ENCODE peak calls at places on chromosomes 6 and 20, in seven cellular contexts. V is mesenchymal stem cell, O is mesendoderm, T is IMR-90, Q is H1, D is H9, E is trophoblast cell. A is an unnamed sample.

GRCh38 chr6:72552938-72553337 is 68.9 kb upstream of the KCNQ5 start:
- DNase-seq in V (peak; percentile 50), O (no peak), T (peak; percentile 18), Q (no peak), D (no peak), E (peak; percentile 35), A (no peak)

GRCh38 chr6:26065952-26066380 is 21.3 kb upstream of the HFE start:
- DNase-seq in V (peak; percentile 86), O (peak; percentile 83), T (peak; percentile 82), Q (no peak), D (peak; percentile 53), E (peak; percentile 96), A (peak; percentile 66)

GRCh38 chr6:159594750-159595117 is 98.3 kb downstream of the SOD2 start:
- DNase-seq in V (peak; percentile 2), O (no peak), T (peak; percentile 82), Q (no peak), D (no peak), E (no peak), A (no peak)

GRCh38 chr6:122563364-122564052 is 46.7 kb upstream of the PKIB start:
- DNase-seq in V (no peak), O (peak; percentile 56), T (no peak), Q (no peak), D (no peak), E (no peak), A (no peak)

GRCh38 chr6:24274441-24275083 is 83.3 kb downstream of the DCDC2 start:
- DNase-seq in V (peak; percentile 40), O (peak; percentile 13), T (peak; percentile 23), Q (no peak), D (no peak), E (peak; percentile 44), A (no peak)

GRCh38 chr6:10522929-10523573 is 1.9 kb downstream of the GCNT2 start:
- DNase-seq in V (no peak), O (peak; percentile 66), T (no peak), Q (peak; percentile 66), D (peak; percentile 82), E (no peak), A (no peak)

GRCh38 chr6:91241946-91242613 is 655.2 kb upstream of the MAP3K7 start:
- DNase-seq in V (no peak), O (no peak), T (no peak), Q (no peak), D (no peak), E (no peak), A (no peak)

GRCh38 chr20:53034899-53035298 is 62.7 kb downstream of the TSHZ2 start:
- DNase-seq in V (no peak), O (peak; percentile 39), T (no peak), Q (no peak), D (no peak), E (peak; percentile 44), A (no peak)

GRCh38 chr6:38646166-38646565 is 6.4 kb upstream of the BTBD9 start:
- DNase-seq in V (no peak), O (peak; percentile 46), T (peak; percentile 16), Q (no peak), D (no peak), E (no peak), A (no peak)

GRCh38 chr6:70549327-70549726 is 17.4 kb upstream of the SDHAF4 start:
- DNase-seq in V (no peak), O (no peak), T (peak; percentile 3), Q (no peak), D (no peak), E (no peak), A (no peak)

GRCh38 chr6:154509421-154510143 is 903 bp downstream of the CNKSR3 start:
- DNase-seq in V (peak; percentile 56), O (peak; percentile 48), T (no peak), Q (no peak), D (peak; percentile 47), E (peak; percentile 36), A (peak; percentile 21)

GRCh38 chr20:46364670-46365482 is 41.5 kb downstream of the ELMO2 start:
- DNase-seq in V (peak; percentile 12), O (no peak), T (no peak), Q (no peak), D (no peak), E (no peak), A (no peak)

GRCh38 chr6:41022294-41022693 is 16.7 kb downstream of the UNC5CL start:
- DNase-seq in V (no peak), O (no peak), T (no peak), Q (no peak), D (no peak), E (peak; percentile 40), A (no peak)

DNA sequence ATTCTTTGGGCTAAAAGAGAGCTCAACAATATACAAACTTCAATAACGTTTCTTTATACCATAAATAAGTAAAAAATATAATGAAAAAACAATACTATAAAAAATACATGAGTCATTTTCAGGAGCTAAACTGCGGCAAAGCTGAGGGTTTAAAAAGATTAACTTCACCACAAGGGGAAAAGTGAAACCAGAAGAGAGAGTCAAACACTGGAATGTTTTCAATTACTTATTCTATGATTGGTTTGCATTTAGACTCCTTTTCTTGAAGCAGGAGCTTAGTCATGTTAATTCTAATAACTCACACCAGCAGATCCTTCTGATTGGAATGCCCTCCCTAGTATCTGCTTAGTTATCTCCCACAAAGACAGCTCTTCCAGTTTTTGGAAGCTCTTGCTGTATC is 627.3 kb downstream of the UTRN start:
- DNase-seq in V (peak; percentile 70), O (no peak), T (peak; percentile 90), Q (no peak), D (no peak), E (peak; percentile 4), A (no peak)
- H3K23ac ChIP-seq in V (no peak overlapping the region), O (no peak overlapping the region), T (no peak overlapping the region), Q (no peak overlapping the region), D (no peak overlapping the region), E (no peak overlapping the region), A (no peak overlapping the region)

GRCh38 chr6:168803874-168804273 is 362.9 kb downstream of the SMOC2 start:
- DNase-seq in V (no peak), O (no peak), T (no peak), Q (no peak), D (no peak), E (no peak), A (no peak)
- H3K18ac ChIP-seq in V (no peak overlapping the region), O (no peak overlapping the region), T (no peak overlapping the region), Q (no peak overlapping the region), D (no peak overlapping the region), E (no peak overlapping the region), A (no peak overlapping the region)

GRCh38 chr6:44800171-44800671 is 412.7 kb downstream of the CDC5L start:
- DNase-seq in V (peak; percentile 22), O (peak; percentile 57), T (peak; percentile 65), Q (no peak), D (no peak), E (peak; percentile 17), A (no peak)
- H3K23ac ChIP-seq in V (no peak overlapping the region), O (no peak overlapping the region), T (no peak overlapping the region), Q (no peak overlapping the region), D (no peak overlapping the region), E (no peak overlapping the region), A (no peak overlapping the region)

DNA sequence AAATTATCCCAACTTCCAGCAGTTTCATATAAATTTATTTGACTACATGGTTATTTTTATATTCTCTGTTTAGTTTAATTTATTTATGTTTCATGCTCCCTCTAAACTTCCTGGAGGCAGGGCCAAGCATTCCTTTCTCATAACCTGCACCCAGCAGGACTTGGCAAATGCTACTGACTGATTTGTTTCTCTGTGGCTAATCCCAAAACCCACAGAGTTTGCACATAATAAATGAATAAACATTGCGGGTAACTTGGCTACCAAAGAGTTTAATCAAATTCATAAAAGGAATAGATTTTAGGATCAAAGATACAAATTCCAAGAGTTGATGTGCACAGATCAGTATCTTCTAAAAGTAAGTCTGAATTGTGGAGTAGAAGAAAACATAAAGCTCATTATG is 239.5 kb downstream of the SLC35F1 start:
- DNase-seq in V (no peak), O (no peak), T (no peak), Q (no peak), D (no peak), E (no peak), A (no peak)
- H3K18ac ChIP-seq in V (no peak overlapping the region), O (no peak overlapping the region), T (no peak overlapping the region), Q (no peak overlapping the region), D (no peak overlapping the region), E (no peak overlapping the region), A (no peak overlapping the region)

GRCh38 chr20:63736893-63737689 is 627 bp downstream of the LIME1 start:
- DNase-seq in V (no peak), O (no peak), T (no peak), Q (no peak), D (peak; percentile 57), E (peak; percentile 23), A (no peak)

GRCh38 chr20:63734946-63735858 is 1.3 kb upstream of the LIME1 start:
- DNase-seq in V (no peak), O (no peak), T (no peak), Q (no peak), D (no peak), E (no peak), A (no peak)

GRCh38 chr20:63737690-63737939 is 1.2 kb downstream of the LIME1 start:
- DNase-seq in V (no peak), O (no peak), T (no peak), Q (no peak), D (no peak), E (no peak), A (no peak)

GRCh38 chr20:63734111-63734945 is 2.1 kb upstream of the LIME1 start:
- DNase-seq in V (no peak), O (no peak), T (no peak), Q (no peak), D (no peak), E (no peak), A (no peak)

DNA sequence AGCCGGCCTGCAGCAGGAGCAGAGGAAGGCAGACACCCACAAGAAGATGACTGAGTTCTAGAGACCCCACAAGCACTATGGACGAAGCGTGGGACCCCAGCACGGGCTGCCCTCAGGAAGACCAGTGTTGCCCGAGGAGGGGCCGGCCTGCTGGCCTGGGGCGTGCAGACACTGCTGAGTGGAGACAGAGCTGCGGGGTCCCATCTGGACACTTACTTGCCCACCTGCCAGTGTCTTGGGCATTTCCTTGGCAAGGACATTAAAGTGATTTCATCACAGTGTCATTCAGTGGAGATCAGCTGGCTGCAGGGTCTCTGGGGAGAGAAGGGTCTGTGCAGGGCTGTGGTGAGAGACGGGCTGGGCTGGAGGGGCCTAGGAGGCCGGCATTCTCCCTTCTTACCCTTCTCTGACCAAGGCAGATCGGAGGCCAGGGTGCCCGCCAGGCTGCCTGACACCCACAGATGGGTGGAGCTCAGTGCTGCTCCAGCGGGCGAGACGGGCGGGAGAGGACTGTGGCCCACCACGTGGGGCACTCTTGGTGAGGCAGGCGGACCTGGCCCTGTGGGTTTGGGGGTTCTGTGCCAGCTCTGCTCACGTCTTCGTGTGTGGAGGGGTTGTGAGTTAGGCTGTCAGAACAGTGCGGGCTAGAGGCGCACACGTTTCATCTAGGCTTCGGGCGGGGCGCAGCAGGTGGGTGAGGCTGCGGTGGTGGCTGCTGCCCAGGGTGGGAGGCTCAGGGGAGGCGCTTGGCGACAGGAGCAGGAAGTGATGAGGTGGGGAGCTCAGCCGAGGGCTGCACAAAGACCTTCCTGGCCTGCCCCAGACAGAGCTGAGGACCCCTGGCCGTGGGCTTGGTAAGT is at the start of gene LIME1:
- DNase-seq in V (no peak), O (no peak), T (no peak), Q (no peak), D (peak; percentile 33), E (no peak), A (no peak)
- H3K23ac ChIP-seq in V (no peak within 1 kb of the TSS), O (no peak within 1 kb of the TSS), T (no peak within 1 kb of the TSS), Q (no peak within 1 kb of the TSS), D (no peak within 1 kb of the TSS), E (no peak within 1 kb of the TSS), A (peak within 1 kb of the TSS; percentile 83)

A was measured in neuronal stem cell.